ENCODE peak calls at places on chromosome 17, in seven cellular contexts. W is NT2/D1, E is colonic mucosa, M is kidney, I is PC-9, K is trophoblast cell, D is left ventricle myocardium inferior. N is an unnamed sample.

GRCh38 chr17:17051791-17052461 is 9.7 kb downstream of the MPRIP start:
- DNase-seq in W (no peak), D (no peak), M (no peak), E (peak), K (no peak), I (peak), N (no peak)

GRCh38 chr17:60139438-60140285 is 10.1 kb upstream of the CA4 start:
- DNase-seq in I (peak), M (peak), E (peak), W (no peak), D (peak), K (peak), N (no peak)

GRCh38 chr17:60410001-60410400 is 12.3 kb upstream of the CHCT1 start:
- DNase-seq in W (no peak), E (no peak), K (peak), D (no peak), I (no peak), M (peak), N (no peak)

GRCh38 chr17:75096082-75096625 is 8.4 kb downstream of the SLC16A5 start:
- DNase-seq in I (peak), E (peak), M (peak), D (peak), W (no peak), K (peak), N (no peak)

GRCh38 chr17:2695961-2696760 is 15.4 kb downstream of the CLUH start:
- DNase-seq in M (peak), K (no peak), E (no peak), I (no peak), D (no peak), W (no peak), N (no peak)

GRCh38 chr17:47802341-47803022 is 19.1 kb downstream of the OSBPL7 start:
- DNase-seq in K (peak), W (no peak), I (peak), M (no peak), D (no peak), E (peak), N (peak)

GRCh38 chr17:50076221-50076590 is 18.9 kb upstream of the PDK2 start:
- DNase-seq in K (no peak), M (no peak), I (no peak), W (no peak), D (no peak), E (no peak), N (no peak)

GRCh38 chr17:58315281-58315711 is 13.3 kb downstream of the TSPOAP1 start:
- DNase-seq in W (no peak), D (no peak), I (no peak), K (peak), E (no peak), M (no peak), N (no peak)

GRCh38 chr17:79214459-79214858 is 139.8 kb downstream of the ENGASE start:
- DNase-seq in I (no peak), M (no peak), D (no peak), W (no peak), K (no peak), E (no peak), N (no peak)

GRCh38 chr17:4607773-4608187 is 23.5 kb downstream of the SMTNL2 start:
- DNase-seq in M (peak), D (peak), I (no peak), K (no peak), E (peak), W (no peak), N (no peak)

GRCh38 chr17:69575346-69575761 is 160.9 kb downstream of the MAP2K6 start:
- DNase-seq in K (no peak), E (no peak), I (no peak), W (no peak), M (no peak), D (no peak), N (no peak)

GRCh38 chr17:45775148-45775547 is 9.0 kb upstream of the CRHR1 start:
- DNase-seq in D (no peak), M (no peak), K (no peak), E (no peak), I (no peak), W (no peak), N (no peak)

GRCh38 chr17:32803544-32803943 is 73.4 kb downstream of the MYO1D start:
- DNase-seq in E (no peak), K (no peak), D (no peak), I (no peak), M (no peak), W (no peak), N (no peak)

GRCh38 chr17:15351925-15352324 is 10.5 kb upstream of the TEKT3 start:
- DNase-seq in W (no peak), D (no peak), E (peak), K (no peak), I (no peak), M (no peak), N (no peak)

DNA sequence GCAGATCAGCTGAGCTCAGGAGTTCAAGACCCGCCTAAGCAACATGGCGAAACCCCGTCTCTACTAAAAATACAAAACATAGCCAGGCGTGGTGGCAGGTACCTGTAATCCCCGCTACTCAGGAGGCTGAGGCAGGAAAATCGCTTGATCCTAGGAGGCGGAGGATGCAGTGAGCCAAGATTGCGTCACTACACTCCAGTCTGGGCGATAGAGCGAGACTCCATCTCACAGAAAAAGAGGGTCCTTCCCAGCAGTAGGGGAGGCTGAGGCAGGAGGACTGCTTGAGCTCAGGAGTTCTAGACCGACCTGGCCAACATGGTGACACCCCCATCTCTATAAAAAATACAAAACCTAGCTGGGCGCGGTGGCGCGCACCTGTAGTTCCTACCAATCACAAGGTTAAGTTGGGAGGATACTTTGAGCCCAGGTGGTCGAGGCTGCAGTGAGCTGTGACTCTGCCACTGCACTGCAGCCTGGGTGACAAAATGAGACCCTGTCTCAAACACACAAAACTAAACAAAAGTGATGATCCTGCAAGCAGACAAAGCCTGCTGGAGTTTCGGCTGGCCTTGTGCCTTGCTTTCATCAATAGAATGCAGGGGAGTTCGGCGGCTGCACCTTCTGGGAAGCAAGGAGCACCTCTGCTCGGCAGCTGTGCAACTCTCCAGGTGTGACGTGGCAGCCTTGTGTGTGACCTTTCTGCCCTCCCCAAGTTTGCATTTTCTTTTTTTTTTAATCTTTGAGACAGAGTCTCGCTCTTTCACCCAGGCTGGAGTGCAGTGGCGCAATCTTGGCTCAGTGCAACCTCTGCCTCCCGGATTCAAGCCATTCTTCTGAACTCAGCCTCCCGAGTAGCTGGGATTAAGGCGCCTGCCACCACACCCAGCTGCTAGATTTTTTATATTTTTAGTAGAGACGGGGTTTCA is 12.4 kb upstream of the YWHAE start:
- DNase-seq in E (no peak), I (peak), W (no peak), D (no peak), M (peak), K (no peak), N (no peak)
- H3K4me3 ChIP-seq in E (no peak), I (no peak), W (no peak), D (no peak), M (no peak), K (no peak), N (no peak)

DNA sequence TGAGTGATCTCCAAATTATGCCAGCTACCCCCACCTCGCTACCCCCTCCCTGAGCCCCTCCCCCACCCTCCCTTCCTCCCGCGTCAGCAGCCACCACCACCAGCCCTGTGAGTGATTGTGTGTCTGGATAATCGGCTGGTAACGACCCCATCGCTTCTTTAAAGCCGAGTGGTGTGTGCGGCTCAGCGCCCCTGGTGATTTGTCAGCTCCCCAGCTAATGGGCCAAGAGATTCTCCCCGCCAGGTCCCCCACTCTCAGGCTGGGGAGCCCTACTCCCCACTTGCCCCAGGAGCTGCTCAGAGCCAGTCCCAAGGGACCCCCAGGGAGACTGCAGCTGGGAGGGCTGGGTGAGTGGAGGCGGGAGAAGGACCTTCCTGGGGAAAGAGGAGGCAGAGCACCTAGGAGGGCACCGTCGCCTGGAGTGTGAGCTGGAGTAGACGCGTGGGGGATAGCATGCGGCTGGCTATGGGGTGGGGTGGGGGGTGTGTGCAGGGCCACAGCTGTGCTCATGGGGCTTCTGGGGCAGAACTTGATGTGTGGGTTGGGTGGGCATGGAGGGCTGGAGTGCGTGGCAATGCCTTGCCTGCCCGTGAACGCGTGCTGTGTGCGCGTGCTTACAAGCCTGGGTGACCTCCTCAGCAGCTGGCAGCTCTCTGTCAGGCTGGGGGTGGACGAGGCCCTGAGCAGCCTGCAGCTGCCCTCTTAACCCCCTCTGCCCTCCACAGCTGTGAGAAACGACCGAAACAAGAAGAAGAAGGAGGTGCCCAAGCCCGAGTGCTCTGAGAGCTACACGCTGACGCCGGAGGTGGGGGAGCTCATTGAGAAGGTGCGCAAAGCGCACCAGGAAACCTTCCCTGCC is 13.1 kb downstream of the GJD3 start:
- DNase-seq in I (no peak), M (no peak), W (no peak), K (no peak), E (peak), D (no peak), N (no peak)
- H3K4me3 ChIP-seq in I (no peak), M (no peak), W (no peak), K (no peak), E (no peak), D (no peak), N (no peak)

GRCh38 chr17:77107506-77108433 is 33.0 kb upstream of the SEC14L1 start:
- DNase-seq in I (no peak), D (no peak), W (no peak), K (no peak), M (no peak), E (no peak), N (no peak)

GRCh38 chr17:77106874-77107358 is 33.9 kb upstream of the SEC14L1 start:
- DNase-seq in K (no peak), D (no peak), I (no peak), W (no peak), M (no peak), E (no peak), N (no peak)

GRCh38 chr17:77109159-77110005 is 31.4 kb upstream of the SEC14L1 start:
- DNase-seq in M (no peak), D (no peak), K (no peak), E (no peak), W (no peak), I (no peak), N (no peak)

GRCh38 chr17:77111916-77112315 is 28.9 kb upstream of the SEC14L1 start:
- DNase-seq in M (no peak), I (no peak), D (no peak), K (no peak), E (no peak), W (no peak), N (no peak)

DNA sequence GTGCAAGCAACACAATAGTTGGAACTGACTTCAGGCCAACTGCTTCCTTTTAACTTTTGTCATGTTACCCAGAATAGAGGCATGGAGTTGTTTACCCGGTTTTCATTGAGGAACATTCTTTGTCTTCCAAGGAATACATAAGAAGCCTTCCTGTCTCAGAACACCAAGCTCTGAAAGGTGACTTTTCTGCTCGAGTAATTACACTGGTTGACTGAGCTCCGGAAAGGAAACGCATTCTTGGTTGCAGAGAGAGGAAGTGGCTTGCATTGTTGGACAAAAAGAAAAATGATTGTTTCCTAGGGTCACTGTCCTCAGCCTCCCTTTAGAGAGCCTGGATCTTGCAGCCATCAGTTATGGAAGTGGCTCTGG is 30.8 kb upstream of the SEC14L1 start:
- DNase-seq in E (no peak), W (peak), I (peak), D (no peak), K (no peak), M (no peak), N (no peak)
- H3K4me3 ChIP-seq in E (no peak), W (no peak), I (no peak), D (no peak), K (no peak), M (no peak), N (no peak)

GRCh38 chr17:82094931-82095776 is 2.9 kb downstream of the FASN start:
- DNase-seq in K (no peak), E (no peak), I (no peak), D (peak), M (peak), W (no peak), N (no peak)
- H3K4me3 ChIP-seq in K (no peak), E (no peak), I (peak), D (no peak), M (no peak), W (peak), N (no peak)

DNA sequence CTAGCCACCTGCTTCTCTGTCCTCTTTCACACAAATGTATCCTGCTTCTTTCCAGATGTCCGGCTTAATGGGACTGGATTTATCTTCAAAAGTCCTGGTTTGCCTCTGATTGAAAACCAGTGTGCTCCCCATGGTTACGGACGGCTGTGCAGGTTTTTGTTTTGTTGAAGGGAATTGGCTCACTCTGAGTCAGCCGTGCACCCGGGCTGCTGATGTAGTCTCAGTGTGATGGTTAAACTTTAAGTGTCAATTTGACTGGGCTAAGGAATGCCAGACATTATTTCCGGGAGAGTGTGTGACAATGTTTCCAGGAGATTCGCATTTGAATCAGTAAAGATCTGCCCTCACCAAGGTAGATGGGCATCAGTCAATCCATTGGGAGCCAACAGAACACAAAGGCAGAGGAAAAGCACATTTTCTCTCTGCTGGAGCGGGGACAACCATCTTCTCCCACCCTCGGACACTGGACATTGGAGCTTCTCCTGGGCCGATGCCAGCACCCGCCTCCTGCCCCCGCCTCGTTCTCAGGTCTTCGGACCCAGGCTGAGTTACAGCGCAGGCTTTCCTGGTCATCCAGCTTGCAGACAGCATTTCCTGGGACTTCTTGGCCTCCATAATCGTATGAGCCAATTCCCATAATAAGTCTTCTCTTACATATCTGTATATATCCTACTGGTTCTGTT is 126.9 kb upstream of the TNRC6C start:
- DNase-seq in E (no peak), D (peak), M (no peak), W (no peak), K (no peak), I (no peak), N (no peak)
- H3K4me3 ChIP-seq in E (no peak), D (no peak), M (no peak), W (no peak), K (no peak), I (no peak), N (no peak)

GRCh38 chr17:40031706-40032105 is 16.5 kb downstream of the CSF3 start:
- DNase-seq in W (no peak), M (no peak), D (no peak), K (no peak), E (no peak), I (no peak), N (no peak)

GRCh38 chr17:40035162-40035559 is 19.0 kb downstream of the MED24 start:
- DNase-seq in D (no peak), K (no peak), M (no peak), E (no peak), I (no peak), W (peak), N (no peak)

GRCh38 chr17:40034426-40035161 is 19.4 kb downstream of the CSF3 start:
- DNase-seq in W (no peak), M (no peak), K (no peak), I (no peak), E (no peak), D (no peak), N (no peak)

GRCh38 chr17:40032322-40033320 is 17.4 kb downstream of the CSF3 start:
- DNase-seq in W (no peak), D (peak), M (no peak), K (no peak), E (peak), I (no peak), N (no peak)

GRCh38 chr17:40033339-40033738 is 18.1 kb downstream of the CSF3 start:
- DNase-seq in I (no peak), D (no peak), M (no peak), K (no peak), E (no peak), W (no peak), N (no peak)
- H3K4me3 ChIP-seq in I (no peak), D (no peak), M (no peak), K (no peak), E (no peak), W (no peak), N (no peak)

N was measured in iPS DF 6.9.